ENCODE peak calls at places on chromosomes 12 and 14, in six cellular contexts. O is lower lobe of right lung, D is cardiac fibroblast, U is left ventricle myocardium inferior, E is astrocyte of the spinal cord, C is GM12865. S is an unnamed sample.

GRCh38 chr14:27012641-27013040 is 414.8 kb upstream of the NOVA1 start:
- DNase-seq in O (no peak), D (no peak), U (no peak), E (no peak), C (no peak), S (no peak)

GRCh38 chr14:58941666-58942065 is 246.8 kb upstream of the DAAM1 start:
- DNase-seq in O (no peak), D (no peak), U (no peak), E (peak; percentile 56), C (no peak), S (no peak)

GRCh38 chr12:114679452-114679875 is 4.5 kb downstream of the TBX3 start:
- DNase-seq in O (no peak), D (peak; percentile 35), U (no peak), E (peak; percentile 30), C (no peak), S (no peak)

GRCh38 chr12:3152013-3152412 is 74.8 kb downstream of the TSPAN9 start:
- DNase-seq in O (no peak), D (peak; percentile 80), U (no peak), E (no peak), C (no peak), S (no peak)

GRCh38 chr14:72608391-72609204 is 285.3 kb downstream of the DPF3 start:
- DNase-seq in O (no peak), D (peak; percentile 91), U (no peak), E (peak; percentile 95), C (no peak), S (no peak)

GRCh38 chr12:21456291-21456780 is 18.9 kb downstream of the PYROXD1 start:
- DNase-seq in O (no peak), D (peak; percentile 31), U (no peak), E (no peak), C (no peak), S (no peak)

GRCh38 chr12:79194595-79194994 is 330.0 kb downstream of the SYT1 start:
- DNase-seq in O (no peak), D (no peak), U (no peak), E (peak; percentile 24), C (no peak), S (no peak)

GRCh38 chr12:82904219-82904795 is 217.6 kb downstream of the TMTC2 start:
- DNase-seq in O (no peak), D (no peak), U (no peak), E (no peak), C (no peak), S (no peak)

GRCh38 chr12:53217049-53217929 is 10.2 kb upstream of the ITGB7 start:
- DNase-seq in O (peak; percentile 73), D (peak; percentile 35), U (peak; percentile 43), E (no peak), C (no peak), S (no peak)

GRCh38 chr12:69886101-69886500 is 61.1 kb downstream of the MYRFL start:
- DNase-seq in O (no peak), D (no peak), U (no peak), E (no peak), C (no peak), S (no peak)

GRCh38 chr12:104582739-104583138 is 126.0 kb downstream of the CHST11 start:
- DNase-seq in O (no peak), D (no peak), U (no peak), E (no peak), C (peak; percentile 91), S (peak; percentile 72)

GRCh38 chr12:100187068-100187467 is 13.5 kb upstream of the ACTR6 start:
- DNase-seq in O (no peak), D (no peak), U (no peak), E (no peak), C (no peak), S (no peak)

GRCh38 chr14:92792885-92793284 is 1.2 kb upstream of the GOLGA5 start:
- DNase-seq in O (no peak), D (peak; percentile 28), U (no peak), E (peak; percentile 31), C (no peak), S (no peak)

GRCh38 chr14:105529506-105530445 is 3.4 kb downstream of the TMEM121 start:
- DNase-seq in O (peak; percentile 51), D (no peak), U (no peak), E (no peak), C (peak; percentile 72), S (peak; percentile 62)

GRCh38 chr14:86311151-86311550 is 781.2 kb downstream of the FLRT2 start:
- DNase-seq in O (no peak), D (no peak), U (no peak), E (no peak), C (no peak), S (no peak)

GRCh38 chr14:64879635-64880381 is at the start of gene SPTB:
- DNase-seq in O (peak; percentile 46), D (no peak), U (peak; percentile 76), E (no peak), C (peak; percentile 23), S (peak; percentile 74)

GRCh38 chr12:98401427-98401826 is 114.0 kb upstream of the TMPO start:
- DNase-seq in O (no peak), D (no peak), U (no peak), E (peak; percentile 12), C (peak; percentile 12), S (no peak)

GRCh38 chr12:48221645-48222044 is 18.6 kb upstream of the OR10AD1 start:
- DNase-seq in O (no peak), D (no peak), U (no peak), E (no peak), C (no peak), S (no peak)

GRCh38 chr12:29499235-29499634 is 1.7 kb upstream of the OVCH1 start:
- DNase-seq in O (no peak), D (peak; percentile 19), U (no peak), E (no peak), C (peak; percentile 5), S (no peak)

GRCh38 chr12:115404761-115405470 is 720.9 kb upstream of the TBX3 start:
- DNase-seq in O (no peak), D (peak; percentile 81), U (no peak), E (peak; percentile 81), C (no peak), S (no peak)

GRCh38 chr14:102659797-102660196 is 67.3 kb downstream of the RCOR1 start:
- DNase-seq in O (no peak), D (peak; percentile 59), U (no peak), E (peak; percentile 46), C (no peak), S (no peak)

GRCh38 chr12:116650062-116650461 is 87.8 kb downstream of the SPRING1 start:
- DNase-seq in O (no peak), D (no peak), U (no peak), E (no peak), C (no peak), S (no peak)

DNA sequence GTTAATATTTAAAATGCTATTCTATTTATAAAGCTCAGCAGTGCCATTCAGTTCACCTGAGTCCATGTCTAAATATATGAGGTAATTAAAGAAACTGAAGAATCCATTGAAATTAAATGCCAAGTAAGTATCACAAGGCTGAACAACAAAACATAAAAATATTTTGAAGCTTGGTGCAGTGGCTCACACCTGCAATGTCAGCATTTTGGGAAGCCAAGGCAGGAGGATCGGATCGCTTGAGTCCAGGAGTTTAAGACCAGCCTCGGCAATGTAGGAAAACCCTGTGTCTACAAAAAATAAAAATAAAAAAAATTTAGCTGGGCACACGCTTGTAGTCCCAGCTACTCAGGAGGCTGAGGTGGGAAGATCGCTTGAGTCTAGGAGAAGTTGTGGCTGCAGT is 101.8 kb downstream of the OSBPL8 start:
- DNase-seq in O (no peak), D (no peak), U (no peak), E (no peak), C (no peak), S (no peak)
- TF ChIP-seq CTCF in O (no peak), D (no peak), U (no peak), E (no peak), C (no peak), S (no peak)

DNA sequence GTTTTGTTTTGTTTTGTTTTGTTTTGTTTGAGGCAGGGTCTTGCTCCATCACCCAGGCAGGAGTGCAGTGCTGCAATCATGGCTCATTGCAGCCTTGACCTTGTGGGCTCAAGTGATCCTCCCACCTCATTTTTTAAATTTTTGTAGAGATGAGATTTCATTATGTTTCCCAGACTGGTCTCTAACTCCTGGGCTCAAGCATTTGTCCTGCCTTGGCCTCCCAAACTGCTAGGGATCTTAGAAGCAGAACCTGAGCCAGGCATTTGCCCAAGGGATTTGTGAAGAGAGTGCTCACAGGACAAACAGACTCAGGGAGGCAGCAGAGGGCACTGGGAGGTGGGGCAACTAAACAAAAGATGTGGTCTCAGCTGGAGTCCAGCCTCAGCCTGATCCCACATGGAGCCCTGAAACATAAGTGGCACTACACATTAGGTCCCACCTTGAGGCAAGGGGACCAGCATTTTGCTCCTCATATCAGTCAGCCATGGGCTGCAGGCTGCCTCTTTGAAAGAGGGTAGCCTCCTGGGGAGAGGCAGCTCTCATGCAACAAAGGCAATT is 86.2 kb upstream of the CMKLR1 start:
- DNase-seq in O (no peak), D (no peak), U (no peak), E (no peak), C (no peak), S (no peak)
- TF ChIP-seq CTCF in O (no peak), D (no peak), U (no peak), E (no peak), C (no peak), S (no peak)

GRCh38 chr14:47541652-47542051 is 133.8 kb downstream of the MDGA2 start:
- DNase-seq in O (no peak), D (no peak), U (no peak), E (no peak), C (no peak), S (no peak)

GRCh38 chr14:47536341-47536740 is 139.1 kb downstream of the MDGA2 start:
- DNase-seq in O (no peak), D (no peak), U (no peak), E (no peak), C (no peak), S (no peak)

DNA sequence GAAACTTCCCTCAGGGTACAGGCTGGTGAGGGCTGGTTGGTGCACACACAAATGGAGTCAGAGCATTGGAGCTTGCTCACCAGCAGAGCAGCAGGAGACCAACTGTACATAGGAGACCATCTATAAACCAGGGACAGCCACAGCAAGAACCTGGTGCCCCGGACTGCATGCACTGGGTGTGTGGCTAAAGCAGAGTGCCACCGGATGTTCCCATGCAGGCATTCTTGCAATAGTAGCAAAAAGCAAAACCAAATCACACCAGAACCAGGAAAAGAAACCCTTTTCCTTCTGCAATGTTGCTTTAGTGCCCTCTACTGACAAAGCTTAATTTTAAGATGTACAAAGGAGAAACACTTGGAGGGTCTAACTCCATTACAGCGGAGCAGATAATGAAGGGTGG is 136.3 kb downstream of the MDGA2 start:
- DNase-seq in O (no peak), D (no peak), U (no peak), E (peak; percentile 20), C (no peak), S (peak; percentile 6)
- TF ChIP-seq CTCF in O (peak; percentile 29), D (no peak), U (peak; percentile 48), E (peak; percentile 39), C (no peak), S (peak; percentile 36)

GRCh38 chr14:63180017-63180416 is 24.2 kb upstream of the RHOJ start:
- DNase-seq in O (no peak), D (peak; percentile 54), U (peak; percentile 53), E (no peak), C (no peak), S (no peak)

GRCh38 chr14:63179383-63179782 is 24.9 kb upstream of the RHOJ start:
- DNase-seq in O (no peak), D (no peak), U (peak; percentile 26), E (no peak), C (no peak), S (no peak)

GRCh38 chr14:63178912-63179311 is 25.3 kb upstream of the RHOJ start:
- DNase-seq in O (no peak), D (peak; percentile 87), U (no peak), E (peak; percentile 67), C (no peak), S (no peak)

GRCh38 chr14:63175531-63175930 is 28.7 kb upstream of the RHOJ start:
- DNase-seq in O (no peak), D (no peak), U (no peak), E (no peak), C (no peak), S (no peak)

GRCh38 chr14:63174760-63175191 is 29.5 kb upstream of the RHOJ start:
- DNase-seq in O (no peak), D (peak; percentile 88), U (no peak), E (peak; percentile 79), C (peak; percentile 29), S (peak; percentile 20)
- TF ChIP-seq CTCF in O (peak; percentile 58), D (peak; percentile 63), U (peak; percentile 74), E (peak; percentile 72), C (peak; percentile 49), S (peak; percentile 24)